ENCODE peak calls at places on chromosomes 13 and 19, in seven cellular contexts. P is effector memory CD8-positive, alpha-beta T cell; N is DMS153; F is effector CD4-positive, alpha-beta T cell; S is AG04450; H is dorsolateral prefrontal cortex; Y is A172. G is an unnamed sample.

GRCh38 chr19:6161271-6161850 is 25.9 kb downstream of the ACSBG2 start:
- DNase-seq in P (peak), N (no peak), F (peak), S (no peak), H (no peak), Y (peak), G (no peak)

GRCh38 chr13:71879129-71879535 is 12.1 kb upstream of the DACH1 start:
- DNase-seq in P (no peak), N (peak), F (no peak), S (no peak), H (no peak), Y (peak), G (peak)

GRCh38 chr13:106772202-106772601 is 204.3 kb upstream of the ARGLU1 start:
- DNase-seq in P (no peak), N (no peak), F (no peak), S (no peak), H (no peak), Y (no peak), G (no peak)

GRCh38 chr13:93345642-93346220 is 119.1 kb downstream of the GPC6 start:
- DNase-seq in P (no peak), N (no peak), F (no peak), S (no peak), H (no peak), Y (no peak), G (peak)

GRCh38 chr13:26719356-26719945 is 41.1 kb downstream of the GPR12 start:
- DNase-seq in P (no peak), N (peak), F (no peak), S (no peak), H (no peak), Y (peak), G (no peak)

GRCh38 chr13:112575680-112576079 is 12.3 kb downstream of the TUBGCP3 start:
- DNase-seq in P (no peak), N (no peak), F (no peak), S (no peak), H (no peak), Y (no peak), G (no peak)

GRCh38 chr13:92716749-92717148 is 509.9 kb upstream of the GPC6 start:
- DNase-seq in P (no peak), N (peak), F (no peak), S (no peak), H (no peak), Y (peak), G (no peak)

GRCh38 chr13:112358156-112358555 is 18.0 kb upstream of the SPACA7 start:
- DNase-seq in P (no peak), N (no peak), F (no peak), S (no peak), H (no peak), Y (no peak), G (no peak)